ENCODE peak calls at places on chromosome 22, in seven cellular contexts. N is brain microvascular endothelial cell, M is breast epithelium, Q is dorsolateral prefrontal cortex, H is testis, K is psoas muscle, E is fibroblast of pulmonary artery. O is an unnamed sample.

GRCh38 chr22:36081023-36081431 is 52.4 kb upstream of the RBFOX2 start:
- DNase-seq in N (peak), M (no peak), Q (no peak), H (no peak), K (peak), E (peak), O (peak)

GRCh38 chr22:27534720-27535125 is 266.8 kb downstream of the MN1 start:
- DNase-seq in N (peak), M (no peak), Q (no peak), H (no peak), K (no peak), E (peak), O (peak)

GRCh38 chr22:32967285-32968101 is 90.7 kb downstream of the SYN3 start:
- DNase-seq in N (no peak), M (no peak), Q (no peak), H (no peak), K (no peak), E (no peak), O (no peak)

GRCh38 chr22:36413022-36413770 is 25.4 kb upstream of the MYH9 start:
- DNase-seq in N (no peak), M (no peak), Q (no peak), H (no peak), K (no peak), E (no peak), O (no peak)

GRCh38 chr22:27779650-27780049 is 21.9 kb downstream of the MN1 start:
- DNase-seq in N (no peak), M (no peak), Q (no peak), H (no peak), K (no peak), E (no peak), O (no peak)

GRCh38 chr22:37844904-37845334 is 785 bp upstream of the ANKRD54 start:
- DNase-seq in N (no peak), M (no peak), Q (no peak), H (no peak), K (no peak), E (no peak), O (no peak)

GRCh38 chr22:33274214-33274828 is 216.1 kb upstream of the SYN3 start:
- DNase-seq in N (no peak), M (no peak), Q (no peak), H (peak), K (no peak), E (peak), O (peak)

GRCh38 chr22:20763630-20764029 is 10.3 kb upstream of the SERPIND1 start:
- DNase-seq in N (no peak), M (no peak), Q (no peak), H (no peak), K (peak), E (no peak), O (no peak)

GRCh38 chr22:37498289-37498909 is 12.2 kb upstream of the MFNG start:
- DNase-seq in N (no peak), M (no peak), Q (no peak), H (no peak), K (no peak), E (no peak), O (no peak)

GRCh38 chr22:33728847-33729246 is 191.4 kb downstream of the LARGE1 start:
- DNase-seq in N (no peak), M (no peak), Q (no peak), H (no peak), K (no peak), E (no peak), O (no peak)

GRCh38 chr22:29225422-29226090 is 19.9 kb downstream of the EMID1 start:
- DNase-seq in N (no peak), M (no peak), Q (peak), H (peak), K (peak), E (peak), O (peak)

GRCh38 chr22:36580846-36581245 is 51.9 kb upstream of the EIF3D start:
- DNase-seq in N (no peak), M (no peak), Q (no peak), H (no peak), K (no peak), E (no peak), O (no peak)

GRCh38 chr22:35839811-35840739 is 122.4 kb downstream of the APOL5 start:
- DNase-seq in N (peak), M (peak), Q (peak), H (peak), K (peak), E (peak), O (peak)

GRCh38 chr22:39738746-39739145 is 154.8 kb downstream of the ENTHD1 start:
- DNase-seq in N (peak), M (no peak), Q (no peak), H (no peak), K (no peak), E (peak), O (no peak)

GRCh38 chr22:40674274-40674673 is 5.0 kb upstream of the MCHR1 start:
- DNase-seq in N (no peak), M (no peak), Q (no peak), H (no peak), K (no peak), E (no peak), O (no peak)

GRCh38 chr22:25753252-25753651 is 11.3 kb downstream of the MYO18B start:
- DNase-seq in N (no peak), M (no peak), Q (no peak), H (peak), K (no peak), E (no peak), O (no peak)

GRCh38 chr22:25751174-25751581 is 9.2 kb downstream of the MYO18B start:
- DNase-seq in N (no peak), M (no peak), Q (no peak), H (no peak), K (no peak), E (no peak), O (no peak)

GRCh38 chr22:25757686-25758085 is 15.7 kb downstream of the MYO18B start:
- DNase-seq in N (no peak), M (no peak), Q (no peak), H (no peak), K (no peak), E (no peak), O (no peak)

GRCh38 chr22:25752615-25753214 is 10.7 kb downstream of the MYO18B start:
- DNase-seq in N (no peak), M (no peak), Q (no peak), H (no peak), K (no peak), E (no peak), O (no peak)

DNA sequence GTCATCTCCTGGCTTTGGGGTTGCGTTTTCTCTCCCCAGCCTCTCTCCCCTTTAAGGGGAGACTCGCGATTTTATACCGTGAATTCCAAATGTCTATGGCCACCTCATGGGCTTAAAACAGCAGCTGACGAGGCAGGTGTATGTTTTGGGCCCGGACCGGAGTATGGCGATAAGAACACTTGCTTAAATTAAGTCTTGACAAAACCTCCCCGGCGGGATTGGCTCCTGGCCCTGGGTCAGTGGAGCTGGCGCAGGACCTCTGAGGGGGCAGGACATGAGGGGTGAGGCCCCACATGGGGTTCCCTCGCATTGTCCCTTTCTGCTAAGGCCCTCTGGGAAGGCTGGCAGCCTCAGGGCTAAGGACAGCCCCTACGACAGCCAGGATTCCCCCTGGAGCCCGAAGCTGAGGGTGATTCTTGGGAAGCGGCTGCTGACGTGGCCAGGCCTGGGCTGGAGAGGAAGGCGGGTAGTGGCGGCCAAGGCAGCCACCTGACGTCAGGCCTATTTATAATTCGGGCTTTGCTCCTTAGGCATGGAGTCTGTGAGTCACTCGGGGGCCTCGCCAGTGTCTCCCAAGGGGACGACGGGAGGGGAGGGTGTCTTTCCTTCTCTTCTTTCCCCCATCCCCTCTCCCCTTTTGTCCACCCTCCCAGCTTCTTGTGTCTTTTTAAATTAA is 12.7 kb downstream of the MYO18B start:
- DNase-seq in N (peak), M (no peak), Q (no peak), H (no peak), K (peak), E (peak), O (peak)
- H3K4me3 ChIP-seq in N (no peak), M (no peak), Q (no peak), H (no peak), K (peak), E (no peak), O (no peak)

DNA sequence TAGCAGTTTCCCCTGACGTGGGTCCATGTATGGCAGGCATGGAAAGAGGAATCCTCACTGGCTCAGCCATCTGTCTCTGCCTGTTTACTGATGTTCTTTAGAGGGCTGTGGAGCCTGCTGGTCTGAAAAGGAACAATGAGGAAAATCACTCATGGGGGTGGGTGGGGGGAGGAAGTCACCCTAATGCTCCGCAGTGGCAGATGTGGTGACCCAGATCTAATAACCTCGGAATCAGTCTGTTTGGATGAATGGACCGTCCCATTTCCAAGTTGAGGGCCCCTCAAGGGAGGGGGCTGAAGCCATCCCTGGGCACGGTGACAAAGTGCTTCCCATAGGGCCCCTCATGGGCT is 4.4 kb downstream of the BCR start:
- DNase-seq in N (no peak), M (no peak), Q (no peak), H (no peak), K (no peak), E (no peak), O (no peak)
- H3K4me3 ChIP-seq in N (no peak), M (no peak), Q (peak), H (no peak), K (no peak), E (no peak), O (no peak)

GRCh38 chr22:44026630-44027511 is 2.8 kb downstream of the PARVB start:
- DNase-seq in N (peak), M (no peak), Q (peak), H (peak), K (peak), E (peak), O (no peak)

GRCh38 chr22:44024288-44024908 is at the start of gene PARVB:
- DNase-seq in N (no peak), M (no peak), Q (peak), H (peak), K (peak), E (no peak), O (peak)

GRCh38 chr22:44028091-44028490 is 4.0 kb downstream of the PARVB start:
- DNase-seq in N (no peak), M (no peak), Q (no peak), H (no peak), K (no peak), E (no peak), O (no peak)

GRCh38 chr22:44025171-44026065 is 1.3 kb downstream of the PARVB start:
- DNase-seq in N (no peak), M (no peak), Q (no peak), H (peak), K (peak), E (no peak), O (no peak)

DNA sequence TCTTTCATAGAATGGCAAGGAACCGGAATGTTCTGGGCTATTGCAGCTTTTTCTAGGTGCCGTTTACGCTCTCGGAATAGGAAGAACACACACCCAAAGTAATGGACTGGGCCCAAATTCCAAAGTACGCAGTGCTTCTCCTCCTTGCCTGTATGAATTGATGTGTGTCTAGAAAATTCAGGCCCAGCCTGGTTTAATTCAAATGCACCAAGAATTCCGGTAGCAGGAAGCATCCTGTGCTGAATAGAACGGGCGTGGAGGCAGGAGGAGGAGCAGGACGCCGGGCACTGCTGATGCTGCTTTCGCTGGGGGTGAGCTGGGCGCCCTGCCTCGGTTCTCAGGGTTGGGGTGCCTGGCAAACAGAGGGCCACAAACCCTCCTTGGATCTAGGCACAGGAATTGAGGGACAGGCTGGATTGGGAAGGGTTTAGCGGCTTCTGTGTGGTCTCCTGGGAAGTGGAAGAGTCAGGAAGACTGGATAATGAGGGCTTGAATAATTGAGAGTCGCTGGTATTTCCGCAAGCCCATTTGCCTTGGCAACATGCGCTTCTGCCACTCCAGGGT is 2.0 kb downstream of the PARVB start:
- DNase-seq in N (no peak), M (no peak), Q (no peak), H (no peak), K (no peak), E (no peak), O (no peak)
- H3K4me3 ChIP-seq in N (peak), M (peak), Q (peak), H (no peak), K (peak), E (no peak), O (no peak)

GRCh38 chr22:42654696-42655095 is 5.5 kb upstream of the CYB5R3 start:
- DNase-seq in N (no peak), M (no peak), Q (no peak), H (no peak), K (no peak), E (no peak), O (no peak)

GRCh38 chr22:42656578-42656977 is 7.4 kb upstream of the CYB5R3 start:
- DNase-seq in N (no peak), M (no peak), Q (no peak), H (no peak), K (no peak), E (no peak), O (no peak)

GRCh38 chr22:42651134-42651533 is 1.9 kb upstream of the CYB5R3 start:
- DNase-seq in N (no peak), M (no peak), Q (no peak), H (no peak), K (no peak), E (no peak), O (peak)

GRCh38 chr22:42655693-42656092 is 6.5 kb upstream of the CYB5R3 start:
- DNase-seq in N (no peak), M (no peak), Q (no peak), H (no peak), K (no peak), E (no peak), O (no peak)

DNA sequence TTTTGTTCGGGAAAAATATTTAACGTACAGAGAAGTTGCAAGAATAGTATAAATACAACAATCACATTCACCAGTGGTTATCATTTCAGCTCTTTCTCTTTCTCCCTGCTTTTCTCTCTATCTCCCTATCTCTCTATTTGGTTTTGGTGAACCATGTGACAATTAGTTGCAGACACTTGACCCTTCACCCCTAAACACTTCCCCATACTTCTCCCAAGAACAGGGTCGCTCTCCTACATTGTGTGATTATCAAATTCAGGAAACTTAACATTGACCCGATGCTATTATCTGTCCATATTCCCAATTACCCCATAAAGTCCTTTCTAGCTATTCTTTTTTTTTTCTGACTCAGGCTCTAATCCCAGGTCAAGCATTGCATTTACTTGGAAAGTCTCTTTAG is 4.8 kb upstream of the CYB5R3 start:
- DNase-seq in N (no peak), M (no peak), Q (no peak), H (no peak), K (no peak), E (no peak), O (no peak)
- H3K4me3 ChIP-seq in N (no peak), M (no peak), Q (no peak), H (no peak), K (no peak), E (no peak), O (no peak)

GRCh38 chr22:30357650-30358215 is 926 bp downstream of the CCDC157 start:
- DNase-seq in N (no peak), M (no peak), Q (no peak), H (no peak), K (no peak), E (no peak), O (no peak)
- H3K4me3 ChIP-seq in N (peak), M (peak), Q (peak), H (peak), K (peak), E (peak), O (peak)

DNA sequence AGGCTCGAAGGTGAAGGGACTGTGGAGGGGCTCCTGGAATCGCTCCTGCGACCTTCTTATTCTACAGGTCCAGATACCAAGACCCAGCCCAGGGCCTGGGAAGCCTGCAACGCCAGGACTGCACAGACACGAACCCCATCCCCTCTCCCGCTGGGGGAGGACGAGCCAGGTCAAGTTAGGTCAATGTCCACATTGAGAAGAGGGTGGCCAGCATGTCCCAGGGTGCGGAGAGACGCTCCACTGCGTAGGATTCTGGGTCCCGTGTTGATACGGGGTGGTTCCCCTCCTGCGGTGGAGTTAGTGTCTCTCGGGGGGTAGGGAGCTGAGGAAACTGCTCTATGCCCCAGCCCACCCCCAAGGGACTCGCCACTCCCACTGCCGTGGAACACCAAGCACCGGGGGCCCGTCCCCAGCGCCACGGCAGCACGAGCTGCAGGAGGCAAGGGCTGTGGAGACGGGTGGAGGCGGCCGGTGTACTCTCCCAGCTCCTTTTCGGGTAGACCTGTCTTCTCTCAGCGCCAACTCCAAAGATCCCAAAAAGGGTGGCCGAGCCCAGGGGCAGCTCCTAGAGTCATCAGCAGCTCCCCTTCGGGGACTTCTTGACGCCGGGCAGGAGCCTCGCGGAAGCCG is 1.6 kb downstream of the GSC2 start:
- DNase-seq in N (no peak), M (no peak), Q (peak), H (no peak), K (no peak), E (no peak), O (no peak)
- H3K4me3 ChIP-seq in N (no peak), M (peak), Q (no peak), H (no peak), K (peak), E (no peak), O (no peak)

GRCh38 chr22:49100764-49101163 is 726.9 kb downstream of the BRD1 start:
- DNase-seq in N (no peak), M (no peak), Q (no peak), H (no peak), K (no peak), E (no peak), O (no peak)
- H3K4me3 ChIP-seq in N (no peak), M (no peak), Q (no peak), H (no peak), K (no peak), E (no peak), O (no peak)

GRCh38 chr22:46652081-46652929 is 32.1 kb downstream of the GRAMD4 start:
- DNase-seq in N (peak), M (no peak), Q (no peak), H (no peak), K (no peak), E (peak), O (peak)
- H3K4me3 ChIP-seq in N (peak), M (no peak), Q (peak), H (no peak), K (no peak), E (peak), O (no peak)

O was measured in MG63.